ENCODE peak calls at places on chromosomes 6 and 20, in six cellular contexts. X is trophoblast cell, C is BJ, K is heart right ventricle, W is fibroblast of mammary gland, J is adipocyte. E is an unnamed sample.
A peak's percentile ranks its signal among the peaks of the same experiment; 100 is the strongest.

GRCh38 chr20:58839474-58839874 is 11.2 kb downstream of the GNAS-AS1 start:
- DNase-seq in X (peak; percentile 23), C (no peak), K (peak; percentile 43), W (peak; percentile 17), J (peak; percentile 43), E (no peak)

GRCh38 chr20:61875221-61875885 is 190.3 kb downstream of the TAF4 start:
- DNase-seq in X (no peak), C (no peak), K (peak; percentile 4), W (no peak), J (no peak), E (no peak)

GRCh38 chr6:27517928-27518787 is 45.3 kb upstream of the ZNF184 start:
- DNase-seq in X (no peak), C (no peak), K (no peak), W (no peak), J (no peak), E (no peak)

GRCh38 chr20:16434087-16434664 is 139.1 kb downstream of the KIF16B start:
- DNase-seq in X (peak; percentile 85), C (no peak), K (peak; percentile 54), W (peak; percentile 51), J (peak; percentile 36), E (peak; percentile 29)

GRCh38 chr20:51029963-51030930 is 7.3 kb upstream of the KCNG1 start:
- DNase-seq in X (no peak), C (no peak), K (no peak), W (peak; percentile 52), J (no peak), E (no peak)

GRCh38 chr6:165889636-165890403 is 226.8 kb upstream of the PDE10A start:
- DNase-seq in X (peak; percentile 56), C (no peak), K (no peak), W (peak; percentile 41), J (no peak), E (peak; percentile 55)

GRCh38 chr6:158545043-158545966 is 14.6 kb upstream of the TMEM181 start:
- DNase-seq in X (no peak), C (no peak), K (no peak), W (no peak), J (no peak), E (peak; percentile 39)

GRCh38 chr6:162942860-162943259 is 215.1 kb downstream of the PACRG start:
- DNase-seq in X (no peak), C (peak; percentile 59), K (no peak), W (peak; percentile 89), J (peak; percentile 72), E (no peak)

GRCh38 chr6:148907573-148907972 is 160.7 kb downstream of the UST start:
- DNase-seq in X (no peak), C (no peak), K (no peak), W (no peak), J (no peak), E (no peak)

GRCh38 chr6:2542858-2543218 is 207.9 kb downstream of the MYLK4 start:
- DNase-seq in X (peak; percentile 90), C (no peak), K (no peak), W (peak; percentile 64), J (peak; percentile 85), E (no peak)

DNA sequence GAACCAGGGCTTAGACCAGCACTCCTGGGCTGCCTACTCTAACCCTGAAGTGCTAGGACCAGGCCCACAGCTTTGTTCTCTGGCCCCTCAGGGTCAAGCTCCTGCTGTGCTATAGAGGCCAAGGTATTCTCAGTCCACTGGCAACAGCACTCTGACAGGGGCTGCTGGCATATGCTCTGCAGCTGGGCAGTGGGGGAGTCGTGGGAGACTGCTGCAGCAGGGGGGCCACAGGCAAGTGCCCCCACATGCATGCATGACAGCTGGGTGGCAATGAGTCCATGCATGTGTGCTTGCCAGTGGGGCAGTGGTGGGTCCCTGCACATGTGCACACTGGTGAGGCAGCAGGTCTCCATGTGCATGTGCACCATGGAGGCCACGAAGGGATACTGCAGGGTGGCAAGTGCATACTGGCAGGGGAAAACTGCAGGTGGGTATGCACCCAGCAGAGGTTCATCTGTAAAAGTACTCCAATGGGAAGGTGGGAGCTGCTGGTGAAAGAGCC is 364.9 kb upstream of the IRAK1BP1 start:
- DNase-seq in X (no peak), C (no peak), K (no peak), W (no peak), J (no peak), E (no peak)
- H3K4me3 ChIP-seq in X (peak overlapping the region; percentile 49), C (no peak overlapping the region), K (no peak overlapping the region), W (no peak overlapping the region), J (no peak overlapping the region), E (no peak overlapping the region)

GRCh38 chr6:37130704-37131103 is 39.2 kb upstream of the PIM1 start:
- DNase-seq in X (peak; percentile 68), C (no peak), K (no peak), W (peak; percentile 68), J (no peak), E (peak; percentile 83)
- H3K4me3 ChIP-seq in X (no peak overlapping the region), C (no peak overlapping the region), K (no peak overlapping the region), W (no peak overlapping the region), J (no peak overlapping the region), E (no peak overlapping the region)

DNA sequence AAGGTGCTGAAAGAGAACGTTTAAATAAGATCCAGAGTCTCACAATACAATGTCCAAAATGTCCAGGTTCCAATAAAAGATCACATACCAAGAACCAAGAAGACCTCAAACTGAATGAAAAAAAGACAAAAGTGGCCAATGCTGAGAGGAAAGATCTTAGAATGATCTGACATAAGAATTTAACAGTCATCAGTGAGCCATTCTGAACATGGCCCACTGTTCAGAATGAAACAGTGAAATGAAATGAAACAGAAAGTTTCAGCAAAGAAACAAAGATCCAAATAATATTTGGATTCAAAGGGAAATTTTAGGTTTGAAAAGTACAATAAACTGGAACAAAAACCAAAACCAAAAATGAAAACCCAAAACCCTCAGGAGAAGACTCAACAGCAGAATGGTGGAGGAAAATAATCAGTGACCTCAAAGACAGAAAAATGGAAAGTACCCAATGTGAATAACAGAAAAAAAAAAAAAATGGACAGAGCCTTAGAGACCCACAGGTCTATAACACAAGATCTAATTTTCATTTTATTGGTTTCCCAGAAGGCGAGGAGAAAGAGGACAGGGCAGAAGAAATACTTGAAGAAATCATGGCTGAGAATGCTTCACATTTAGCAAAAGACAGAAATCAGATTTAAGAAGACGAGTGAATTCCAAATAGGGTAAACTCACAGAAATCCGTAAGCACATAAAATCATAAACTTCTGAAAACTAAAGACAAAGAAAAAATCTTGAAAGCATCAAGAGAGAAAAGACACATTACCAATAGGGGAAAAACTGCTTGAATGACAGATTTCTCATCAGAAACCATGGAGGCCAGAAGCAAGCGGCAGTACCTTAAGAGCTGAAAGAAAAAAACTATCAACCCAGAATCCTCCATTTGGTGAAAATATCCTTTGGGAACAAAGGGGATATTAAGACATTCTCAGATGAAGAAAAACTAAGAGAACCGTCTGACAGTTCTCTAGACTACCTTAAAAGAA is 66.3 kb upstream of the EMILIN3 start:
- DNase-seq in X (no peak), C (no peak), K (no peak), W (no peak), J (peak; percentile 23), E (no peak)
- H3K4me3 ChIP-seq in X (no peak overlapping the region), C (no peak overlapping the region), K (no peak overlapping the region), W (no peak overlapping the region), J (no peak overlapping the region), E (no peak overlapping the region)

DNA sequence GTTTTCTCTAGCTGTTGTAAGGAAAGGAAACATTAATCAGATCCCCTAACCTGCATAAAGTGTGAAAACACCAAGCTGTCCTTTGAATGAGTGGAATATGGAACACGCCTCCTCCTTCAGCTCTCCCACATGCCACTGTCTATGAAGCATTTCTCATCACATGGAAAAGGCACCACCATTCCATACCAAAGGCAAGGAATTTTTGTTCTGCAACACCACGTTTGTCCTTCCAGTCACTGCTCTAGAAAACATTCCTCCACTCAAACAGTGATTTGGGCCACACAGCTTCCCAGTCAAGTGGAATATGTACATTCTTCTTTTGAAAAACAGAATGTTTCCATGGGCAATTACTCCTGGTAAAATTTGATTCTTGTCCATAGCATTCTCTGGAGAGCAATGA is 120.1 kb downstream of the OPRM1 start:
- DNase-seq in X (peak; percentile 84), C (no peak), K (no peak), W (no peak), J (no peak), E (no peak)
- H3K4me3 ChIP-seq in X (no peak overlapping the region), C (no peak overlapping the region), K (no peak overlapping the region), W (no peak overlapping the region), J (no peak overlapping the region), E (no peak overlapping the region)

GRCh38 chr6:6737666-6738065 is 149.1 kb downstream of the LY86 start:
- DNase-seq in X (no peak), C (no peak), K (no peak), W (no peak), J (no peak), E (no peak)

GRCh38 chr6:6738922-6739717 is 150.6 kb downstream of the LY86 start:
- DNase-seq in X (peak; percentile 39), C (no peak), K (no peak), W (no peak), J (no peak), E (no peak)

GRCh38 chr6:6734463-6735455 is 146.2 kb downstream of the LY86 start:
- DNase-seq in X (peak; percentile 21), C (no peak), K (no peak), W (peak; percentile 60), J (no peak), E (peak; percentile 49)

GRCh38 chr6:6738108-6738507 is 149.6 kb downstream of the LY86 start:
- DNase-seq in X (no peak), C (no peak), K (no peak), W (no peak), J (no peak), E (no peak)

GRCh38 chr6:6736753-6737654 is 148.5 kb downstream of the LY86 start:
- DNase-seq in X (peak; percentile 61), C (peak; percentile 82), K (peak; percentile 83), W (peak; percentile 73), J (peak; percentile 72), E (peak; percentile 88)
- H3K4me3 ChIP-seq in X (no peak overlapping the region), C (peak overlapping the region; percentile 36), K (peak overlapping the region; percentile 20), W (peak overlapping the region; percentile 58), J (peak overlapping the region; percentile 79), E (no peak overlapping the region)

DNA sequence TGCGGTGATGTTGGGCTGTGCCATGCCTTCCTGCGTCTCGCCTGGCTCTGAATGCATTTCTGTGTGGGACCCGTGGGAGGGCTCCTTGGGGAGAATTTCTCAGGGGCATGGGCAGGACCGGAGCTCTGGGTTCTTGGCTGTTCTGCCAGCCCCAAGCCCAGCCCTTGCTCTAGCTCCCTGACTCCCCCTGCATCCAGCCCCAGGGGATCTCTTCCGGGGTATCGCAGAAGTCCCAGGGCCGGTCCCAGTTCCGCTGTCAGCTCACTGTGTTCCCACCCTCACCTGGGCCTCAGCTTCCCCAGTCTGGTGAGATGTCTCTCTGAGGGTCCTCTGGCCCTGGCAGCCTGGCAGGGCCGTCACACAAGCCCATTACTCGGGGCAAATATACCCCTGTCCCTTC is 20.5 kb downstream of the SPDEF start:
- DNase-seq in X (no peak), C (no peak), K (no peak), W (no peak), J (no peak), E (no peak)
- H3K4me3 ChIP-seq in X (no peak overlapping the region), C (no peak overlapping the region), K (no peak overlapping the region), W (no peak overlapping the region), J (no peak overlapping the region), E (no peak overlapping the region)

DNA sequence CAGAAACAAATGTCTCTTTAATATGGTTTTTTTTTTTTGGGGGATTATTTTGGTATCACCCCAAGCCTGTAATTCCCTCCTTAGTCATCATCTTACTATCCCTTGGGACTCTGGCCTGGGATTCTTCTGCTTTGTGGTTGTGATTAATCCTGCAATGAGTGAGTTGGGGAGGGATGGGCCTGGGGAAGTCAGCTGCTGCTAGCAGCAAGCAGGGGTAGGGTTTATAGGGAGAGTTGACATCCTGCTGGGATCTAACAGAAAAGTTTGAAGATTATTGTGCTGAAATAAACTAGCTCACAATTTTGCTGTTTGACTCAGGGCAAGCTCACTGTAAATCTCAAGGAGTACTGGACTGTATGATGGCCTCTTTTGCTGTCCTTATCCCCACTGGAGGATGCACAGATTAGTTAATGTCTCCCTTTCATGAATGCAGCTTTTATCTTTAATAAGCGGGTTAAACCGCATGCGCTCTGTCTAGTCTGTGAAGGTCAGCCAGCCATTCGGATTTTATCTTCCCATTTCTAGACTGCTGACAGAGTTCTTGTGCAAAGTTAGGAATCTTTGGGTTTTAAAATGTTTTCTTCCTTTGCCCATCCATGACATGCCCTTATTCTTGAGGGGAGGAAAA is 83.4 kb downstream of the JARID2 start:
- DNase-seq in X (no peak), C (peak; percentile 78), K (no peak), W (peak; percentile 98), J (peak; percentile 61), E (peak; percentile 43)
- H3K4me3 ChIP-seq in X (no peak overlapping the region), C (no peak overlapping the region), K (no peak overlapping the region), W (no peak overlapping the region), J (peak overlapping the region; percentile 5), E (no peak overlapping the region)

E was measured in adrenal gland.